ENCODE peak calls at places on chromosomes 11 and 22, in five cellular contexts. A, D, L, P and T are unnamed samples.

GRCh38 chr22:23689414-23689813 is 1.4 kb upstream of the RGL4 start:
- DNase-seq in A (no peak), D (no peak), L (no peak), P (no peak), T (no peak)

GRCh38 chr11:17221968-17222367 is 14.2 kb upstream of the PIK3C2A start:
- DNase-seq in A (peak), D (peak), L (no peak), P (no peak), T (no peak)

GRCh38 chr11:76048763-76049162 is 157.5 kb downstream of the WNT11 start:
- DNase-seq in A (peak), D (no peak), L (no peak), P (no peak), T (no peak)

GRCh38 chr11:3882671-3883070 is 27.2 kb downstream of the STIM1 start:
- DNase-seq in A (no peak), D (no peak), L (no peak), P (no peak), T (no peak)

GRCh38 chr11:111745719-111746504 is 20.3 kb downstream of the PPP2R1B start:
- DNase-seq in A (peak), D (no peak), L (no peak), P (no peak), T (no peak)

GRCh38 chr11:12680940-12681258 is 6.7 kb downstream of the TEAD1 start:
- DNase-seq in A (no peak), D (no peak), L (no peak), P (no peak), T (no peak)

GRCh38 chr11:73106347-73106746 is 35.8 kb downstream of the FCHSD2 start:
- DNase-seq in A (no peak), D (no peak), L (no peak), P (no peak), T (no peak)

GRCh38 chr11:118996926-118997626 is 862 bp upstream of the CENATAC start:
- DNase-seq in A (peak), D (no peak), L (no peak), P (no peak), T (no peak)

GRCh38 chr11:13826505-13827278 is 135.8 kb upstream of the SPON1 start:
- DNase-seq in A (peak), D (no peak), L (no peak), P (no peak), T (no peak)

GRCh38 chr11:66100272-66101037 is 30.4 kb downstream of the PACS1 start:
- DNase-seq in A (peak), D (peak), L (no peak), P (peak), T (no peak)

GRCh38 chr11:20894296-20894695 is 224.9 kb downstream of the NELL1 start:
- DNase-seq in A (no peak), D (no peak), L (no peak), P (no peak), T (no peak)

GRCh38 chr11:75768112-75768908 is at the start of gene DGAT2:
- DNase-seq in A (peak), D (no peak), L (peak), P (no peak), T (peak)

GRCh38 chr11:47171057-47171838 is 5.4 kb downstream of the ARFGAP2 start:
- DNase-seq in A (no peak), D (no peak), L (no peak), P (no peak), T (no peak)

GRCh38 chr11:74487875-74488274 is 5.6 kb downstream of the LIPT2 start:
- DNase-seq in A (peak), D (no peak), L (no peak), P (no peak), T (peak)
- TF ChIP-seq CTCF in A (no peak), D (peak), L (peak), P (no peak), T (peak)

DNA sequence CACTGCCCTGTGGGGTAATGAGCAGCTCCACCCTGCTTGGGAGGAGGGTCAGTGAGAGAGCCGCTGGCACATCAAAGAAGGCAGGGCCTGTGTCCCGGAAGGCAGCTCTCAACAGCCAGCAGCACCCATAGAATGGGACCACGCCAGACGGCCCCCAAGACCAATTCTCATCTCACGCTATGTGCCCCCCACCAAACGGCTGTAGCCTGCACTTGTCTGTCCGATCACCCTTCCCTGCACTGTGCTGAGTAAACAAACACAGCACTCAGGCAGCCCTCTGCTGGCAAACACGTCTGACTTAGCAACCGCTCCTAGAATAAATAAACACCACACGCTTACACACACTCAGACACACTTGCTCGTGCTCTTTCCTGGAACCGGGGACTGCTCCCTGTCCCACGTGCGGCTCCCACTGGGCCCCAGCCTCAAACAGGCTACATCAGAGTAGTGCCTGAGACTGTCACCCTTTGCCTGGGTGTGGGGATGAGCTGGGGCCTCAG is 53.2 kb upstream of the CDON start:
- DNase-seq in A (peak), D (peak), L (no peak), P (no peak), T (peak)
- TF ChIP-seq CTCF in A (peak), D (peak), L (no peak), P (no peak), T (no peak)

DNA sequence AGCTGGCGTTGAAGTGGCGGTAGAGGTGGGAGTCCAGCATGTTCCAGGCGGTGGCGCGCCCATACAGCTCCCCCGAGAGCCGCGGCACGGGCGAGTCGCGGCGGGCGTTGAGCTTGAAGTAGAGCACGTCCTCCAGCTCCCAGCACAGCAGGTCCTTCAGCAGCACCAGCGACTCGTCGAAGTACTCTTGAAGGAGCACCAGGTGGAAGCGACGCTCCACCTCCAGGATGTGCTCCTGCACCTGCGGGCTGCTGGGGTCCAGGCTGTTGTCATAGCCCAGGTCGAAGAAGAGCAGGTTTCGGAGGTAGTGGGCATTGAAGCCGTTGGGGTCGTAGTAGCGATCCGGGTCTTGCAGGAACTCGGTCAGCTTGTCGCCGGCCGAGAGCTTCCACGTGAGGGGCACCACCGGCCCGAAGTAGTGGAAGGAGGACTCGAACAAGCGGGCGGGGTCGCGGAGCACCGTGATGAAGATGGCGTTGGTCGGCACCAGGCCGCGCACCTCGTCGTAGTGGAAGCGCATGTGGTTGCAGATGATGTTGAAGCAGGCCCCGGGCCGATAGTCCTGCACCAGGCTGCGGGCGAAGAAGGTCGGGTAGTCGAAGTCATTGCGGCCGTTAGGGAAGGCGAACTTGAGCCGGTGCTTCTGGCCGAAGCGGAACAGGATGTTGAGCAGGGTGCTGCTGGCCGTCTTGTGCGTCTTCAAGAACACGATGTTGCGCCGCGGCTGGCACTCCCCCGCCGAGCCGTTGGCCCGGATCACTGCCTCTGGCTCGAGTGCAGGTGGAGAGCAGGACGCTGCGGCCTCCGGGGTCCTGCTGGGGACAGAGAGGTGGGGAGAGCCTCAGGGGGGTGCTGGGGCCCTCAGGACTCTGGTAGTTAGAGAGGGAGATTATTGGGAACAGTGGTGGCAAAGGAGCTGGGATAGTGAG is 9.0 kb upstream of the SEC14L6 start:
- DNase-seq in A (no peak), D (no peak), L (no peak), P (no peak), T (no peak)
- TF ChIP-seq CTCF in A (no peak), D (no peak), L (peak), P (no peak), T (no peak)

DNA sequence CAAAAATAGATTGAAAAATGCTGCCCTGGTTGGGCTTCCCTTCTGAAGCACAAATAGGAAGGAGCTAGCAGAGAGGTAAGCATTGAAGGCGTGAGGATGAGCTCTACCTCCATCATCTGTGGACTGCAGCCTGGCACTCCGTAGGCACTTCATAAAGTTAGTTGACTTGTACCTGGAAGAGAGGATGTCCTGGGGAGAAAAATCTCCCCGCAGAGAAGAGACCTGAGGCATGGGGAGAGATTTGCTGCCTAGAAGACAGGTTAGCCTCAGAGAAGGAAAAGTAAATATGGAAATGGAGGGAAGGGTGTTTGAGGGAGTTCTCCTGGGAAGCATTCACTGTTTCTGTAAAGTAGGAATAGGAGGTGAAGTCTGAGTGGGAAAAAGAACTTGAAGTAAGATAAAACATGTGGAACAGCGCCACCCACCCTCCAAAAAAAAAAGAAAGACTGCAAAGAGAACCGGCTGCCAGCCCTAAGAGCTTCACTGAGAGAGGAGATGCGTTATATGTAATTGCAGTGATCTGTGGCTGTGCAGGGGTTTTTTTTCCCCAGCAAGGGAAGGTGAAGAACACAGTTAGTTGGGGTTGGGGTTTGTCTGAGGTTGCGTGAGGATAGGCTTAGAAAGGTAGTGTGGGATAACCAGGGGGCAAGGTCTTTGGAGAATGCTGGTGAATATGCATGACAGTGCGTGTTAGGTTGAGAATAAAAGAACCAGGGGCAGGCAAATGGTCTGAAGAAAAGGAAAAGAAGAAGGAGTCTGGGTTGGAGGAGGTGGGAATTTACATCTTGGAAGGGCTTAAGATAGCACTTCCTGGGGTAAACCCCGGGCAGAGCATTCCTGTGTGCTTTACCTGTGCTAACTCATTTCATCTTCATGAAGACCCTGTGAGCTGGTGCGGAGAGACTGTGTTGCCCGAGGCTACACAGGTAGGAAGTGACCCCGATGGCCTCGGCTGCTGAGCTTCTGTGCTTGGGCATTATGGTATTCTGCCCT is 16.0 kb downstream of the TNRC6B start:
- DNase-seq in A (peak), D (no peak), L (peak), P (no peak), T (no peak)
- TF ChIP-seq CTCF in A (peak), D (peak), L (no peak), P (peak), T (no peak)

GRCh38 chr11:106853850-106854401 is 164.3 kb downstream of the GUCY1A2 start:
- DNase-seq in A (no peak), D (no peak), L (no peak), P (no peak), T (no peak)

GRCh38 chr11:106854429-106854828 is 163.8 kb downstream of the GUCY1A2 start:
- DNase-seq in A (no peak), D (no peak), L (no peak), P (no peak), T (peak)

DNA sequence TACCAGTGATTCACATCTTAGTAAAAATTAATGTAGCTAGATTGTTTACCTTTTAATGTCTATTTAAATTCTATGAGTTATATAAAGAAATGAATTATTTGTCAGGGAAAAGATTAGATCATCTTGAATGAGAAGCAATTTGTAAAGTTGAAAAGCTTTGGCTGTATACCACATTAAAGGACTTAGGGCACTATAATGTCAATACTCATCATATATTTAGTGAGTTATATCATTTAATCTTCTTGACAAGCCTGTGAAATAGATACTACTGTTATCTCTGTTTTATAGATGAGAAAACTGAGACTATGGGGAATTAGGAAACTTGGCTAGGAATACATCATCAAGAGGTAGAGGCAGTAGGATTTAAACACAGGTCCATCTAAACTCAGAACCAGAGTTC is 160.1 kb downstream of the GUCY1A2 start:
- DNase-seq in A (no peak), D (no peak), L (no peak), P (no peak), T (no peak)
- TF ChIP-seq CTCF in A (no peak), D (no peak), L (no peak), P (no peak), T (no peak)

GRCh38 chr22:19832476-19833108 is 22.1 kb downstream of the GNB1L start:
- DNase-seq in A (no peak), D (no peak), L (peak), P (no peak), T (no peak)
- TF ChIP-seq CTCF in A (no peak), D (no peak), L (no peak), P (no peak), T (no peak)

DNA sequence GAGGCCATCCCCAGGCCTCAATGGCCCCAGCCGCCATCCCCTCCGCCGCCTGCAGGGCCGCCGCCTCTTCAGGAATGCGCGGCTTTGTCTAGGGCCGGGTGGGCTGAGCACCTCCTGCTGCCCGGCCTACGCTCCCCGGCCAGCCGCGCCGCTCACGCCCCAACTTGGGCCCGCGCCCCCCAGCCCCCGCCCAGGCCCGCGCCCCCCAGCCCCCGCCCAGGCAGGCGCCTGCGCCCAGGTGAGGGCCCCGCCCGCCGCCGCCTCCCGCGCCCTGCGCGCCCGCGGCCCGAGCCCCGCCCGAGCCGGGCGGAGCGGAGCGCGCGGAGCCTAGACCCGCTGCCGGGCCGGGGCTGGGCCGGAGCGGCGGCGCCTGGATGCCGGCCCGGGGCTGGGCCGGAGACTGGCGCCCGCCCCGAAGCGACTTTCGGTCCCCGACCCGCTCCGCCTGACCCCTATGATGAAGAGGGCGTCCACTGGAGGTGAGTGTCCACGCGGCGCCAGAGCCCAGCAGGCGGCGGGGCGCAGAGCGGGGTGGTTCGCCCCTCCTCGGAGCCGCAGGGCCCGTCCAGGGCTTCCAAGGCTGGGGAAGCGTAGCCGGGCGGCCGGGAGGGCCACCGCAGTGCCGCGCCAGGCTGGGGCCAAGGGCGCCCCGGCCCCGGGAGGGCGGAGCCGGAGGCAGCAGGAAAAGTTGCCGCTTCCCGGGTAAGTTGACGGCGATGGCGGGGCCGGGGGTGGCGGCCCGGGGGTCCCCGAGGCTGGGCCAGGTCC is 34.3 kb upstream of the PRODH start:
- DNase-seq in A (no peak), D (no peak), L (peak), P (no peak), T (peak)
- TF ChIP-seq CTCF in A (no peak), D (no peak), L (peak), P (no peak), T (peak)

GRCh38 chr11:1389103-1389931 is 417 bp upstream of the BRSK2 start:
- DNase-seq in A (peak), D (peak), L (peak), P (peak), T (peak)
- TF ChIP-seq CTCF in A (no peak), D (no peak), L (no peak), P (no peak), T (no peak)

DNA sequence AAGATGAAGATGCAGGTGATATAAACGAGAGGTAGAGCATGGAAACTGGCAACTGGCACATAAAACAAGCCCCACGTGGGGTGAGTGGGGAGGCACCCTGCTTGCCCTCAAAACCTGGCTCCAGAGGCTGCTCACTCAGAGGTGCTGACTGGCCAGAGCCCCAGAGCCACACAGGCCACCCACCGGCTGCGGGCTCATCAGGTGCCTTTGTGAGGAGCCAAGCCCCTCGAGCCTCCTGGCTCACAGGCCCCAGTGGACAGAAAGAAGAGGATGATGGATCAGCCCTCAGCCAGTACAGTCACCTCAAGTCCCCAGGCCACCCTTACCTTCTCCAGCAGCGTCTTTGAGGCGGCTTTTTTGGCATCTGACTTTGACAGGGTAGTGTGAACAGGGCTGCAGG is 6.2 kb downstream of the CHID1 start:
- DNase-seq in A (no peak), D (no peak), L (no peak), P (no peak), T (no peak)
- TF ChIP-seq CTCF in A (no peak), D (no peak), L (no peak), P (no peak), T (no peak)